ENCODE peak calls at places on chromosomes 12 and 14, in ten cellular contexts. B is NCI-H1417; C is NAMALWA; H is left ventricle myocardium inferior; S is HS-27A; Y is uterus; I is CD8-positive, alpha-beta T cell; L is activated T-helper 1 cell treated with anti-CD3 and anti-CD28 coated beads, Interleukin-2, amount 50 U/mL, for 16 hours; P is HTR-8/SVneo; G is NCI-H146. F is an unnamed sample.

GRCh38 chr14:102849522-102850379 is 72.5 kb downstream of the TRAF3 start:
- DNase-seq in B (no peak), C (no peak), H (no peak), S (no peak), Y (no peak), I (no peak), L (no peak), P (no peak), G (peak), F (no peak)

GRCh38 chr14:90087433-90087832 is 25.6 kb downstream of the KCNK13 start:
- DNase-seq in B (no peak), C (peak), H (peak), S (no peak), Y (no peak), I (no peak), L (no peak), P (no peak), G (no peak), F (no peak)

GRCh38 chr14:95040723-95041476 is 116.4 kb downstream of the DICER1 start:
- DNase-seq in B (no peak), C (no peak), H (no peak), S (no peak), Y (peak), I (no peak), L (no peak), P (no peak), G (no peak), F (no peak)

GRCh38 chr12:54017027-54017788 is 8.4 kb downstream of the HOXC8 start:
- DNase-seq in B (peak), C (peak), H (no peak), S (no peak), Y (no peak), I (no peak), L (no peak), P (no peak), G (no peak), F (no peak)

GRCh38 chr14:22837750-22838538 is 1.6 kb downstream of the MMP14 start:
- DNase-seq in B (no peak), C (no peak), H (peak), S (peak), Y (peak), I (no peak), L (no peak), P (no peak), G (no peak), F (no peak)

GRCh38 chr14:38387821-38388220 is 131.9 kb upstream of the CLEC14A start:
- DNase-seq in B (no peak), C (no peak), H (no peak), S (no peak), Y (no peak), I (no peak), L (no peak), P (no peak), G (no peak), F (no peak)

GRCh38 chr14:38012056-38012455 is 195.6 kb upstream of the SSTR1 start:
- DNase-seq in B (no peak), C (no peak), H (no peak), S (no peak), Y (no peak), I (no peak), L (no peak), P (no peak), G (no peak), F (no peak)

GRCh38 chr14:21631084-21631483 is 3.7 kb downstream of the OR10G2 start:
- DNase-seq in B (no peak), C (no peak), H (no peak), S (no peak), Y (no peak), I (no peak), L (no peak), P (no peak), G (no peak), F (no peak)

GRCh38 chr12:71219224-71219623 is 61.4 kb upstream of the TSPAN8 start:
- DNase-seq in B (no peak), C (no peak), H (no peak), S (no peak), Y (no peak), I (no peak), L (no peak), P (no peak), G (no peak), F (no peak)

GRCh38 chr14:64673748-64674147 is 30.5 kb upstream of the PLEKHG3 start:
- DNase-seq in B (no peak), C (no peak), H (no peak), S (no peak), Y (no peak), I (peak), L (no peak), P (peak), G (no peak), F (peak)

GRCh38 chr12:41141076-41141475 is 47.0 kb upstream of the PDZRN4 start:
- DNase-seq in B (no peak), C (no peak), H (no peak), S (no peak), Y (no peak), I (no peak), L (no peak), P (no peak), G (no peak), F (no peak)

GRCh38 chr14:59919582-59920377 is at the start of gene LRRC9:
- DNase-seq in B (peak), C (no peak), H (peak), S (no peak), Y (no peak), I (peak), L (no peak), P (peak), G (peak), F (no peak)

GRCh38 chr12:96427269-96427729 is 27.1 kb upstream of the CDK17 start:
- DNase-seq in B (no peak), C (no peak), H (peak), S (peak), Y (peak), I (no peak), L (no peak), P (peak), G (peak), F (no peak)

GRCh38 chr12:72337382-72337781 is 65.2 kb downstream of the TRHDE start:
- DNase-seq in B (no peak), C (no peak), H (no peak), S (no peak), Y (no peak), I (no peak), L (no peak), P (no peak), G (no peak), F (no peak)

GRCh38 chr12:129964826-129965457 is 61.1 kb upstream of the TMEM132D start:
- DNase-seq in B (no peak), C (no peak), H (no peak), S (no peak), Y (no peak), I (no peak), L (no peak), P (no peak), G (peak), F (no peak)

GRCh38 chr12:19572920-19573558 is 133.7 kb downstream of the AEBP2 start:
- DNase-seq in B (peak), C (peak), H (no peak), S (peak), Y (no peak), I (no peak), L (no peak), P (peak), G (peak), F (no peak)

GRCh38 chr12:29688914-29689313 is 94.8 kb downstream of the TMTC1 start:
- DNase-seq in B (no peak), C (no peak), H (no peak), S (no peak), Y (no peak), I (no peak), L (no peak), P (no peak), G (no peak), F (no peak)